ENCODE peak calls at places on chromosomes 5 and 9, in four cellular contexts. O is K562, T is HL-60, W is GM12878. L is an unnamed sample.

GRCh38 chr9:98226968-98227367 is 28.5 kb downstream of the TBC1D2 start:
- DNase-seq in O (no peak), T (no peak), W (no peak), L (no peak)

GRCh38 chr9:4714266-4715016 is 26.6 kb downstream of the AK3 start:
- DNase-seq in O (no peak), T (no peak), W (no peak), L (no peak)

GRCh38 chr5:125190232-125191051 is 444.0 kb upstream of the ZNF608 start:
- DNase-seq in O (no peak), T (no peak), W (no peak), L (no peak)

GRCh38 chr9:35000535-35001284 is 11.2 kb downstream of the DNAJB5 start:
- DNase-seq in O (peak), T (no peak), W (no peak), L (no peak)

GRCh38 chr5:149500922-149501582 is 50.2 kb downstream of the CSNK1A1 start:
- DNase-seq in O (no peak), T (no peak), W (no peak), L (no peak)

GRCh38 chr9:22084336-22085035 is 75.4 kb upstream of the CDKN2B start:
- DNase-seq in O (no peak), T (no peak), W (no peak), L (no peak)

GRCh38 chr5:17441351-17441750 is 56.7 kb upstream of the TAF11L2 start:
- DNase-seq in O (no peak), T (no peak), W (no peak), L (no peak)

GRCh38 chr5:2110137-2110933 is 227.6 kb upstream of the IRX4 start:
- DNase-seq in O (no peak), T (no peak), W (no peak), L (no peak)

GRCh38 chr5:164341056-164341619 is 835.7 kb downstream of the MAT2B start:
- DNase-seq in O (no peak), T (no peak), W (no peak), L (no peak)

GRCh38 chr5:31996909-31997308 is 177.2 kb downstream of the GOLPH3 start:
- DNase-seq in O (no peak), T (no peak), W (no peak), L (no peak)

GRCh38 chr5:176416123-176416924 is at the start of gene CLTB:
- DNase-seq in O (peak), T (peak), W (peak), L (peak)

GRCh38 chr9:127989094-127989493 is 8.3 kb upstream of the EEIG1 start:
- DNase-seq in O (no peak), T (no peak), W (no peak), L (no peak)

GRCh38 chr9:127990539-127990938 is 9.8 kb upstream of the EEIG1 start:
- DNase-seq in O (no peak), T (no peak), W (no peak), L (no peak)

GRCh38 chr9:127985011-127985410 is 4.2 kb upstream of the EEIG1 start:
- DNase-seq in O (no peak), T (no peak), W (no peak), L (no peak)

GRCh38 chr9:127983847-127984289 is 3.1 kb upstream of the EEIG1 start:
- DNase-seq in O (no peak), T (no peak), W (peak), L (no peak)

DNA sequence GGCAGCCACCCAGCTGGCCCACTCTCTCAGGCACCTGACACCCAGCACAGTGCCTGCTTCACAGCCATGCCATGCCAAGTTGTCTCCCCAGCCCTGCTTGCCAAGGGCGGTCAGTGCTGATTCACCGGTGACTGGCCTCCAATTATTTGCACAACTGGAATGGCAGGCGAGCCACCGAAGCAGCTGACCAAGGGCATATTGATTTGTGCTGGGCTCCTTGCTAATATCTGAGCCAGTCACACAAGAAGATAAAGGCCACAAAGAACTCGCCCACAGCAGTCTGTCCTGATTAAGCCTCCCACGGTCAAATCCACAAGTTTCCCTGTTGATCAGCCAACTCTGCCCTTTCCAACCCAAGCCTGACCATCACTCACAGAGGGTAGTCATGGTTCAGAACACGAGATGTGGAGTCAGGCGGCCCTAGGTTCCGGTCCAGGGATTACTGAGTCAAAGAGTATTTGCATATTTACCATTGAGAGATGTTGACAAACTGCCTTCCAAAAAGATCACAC is 6.4 kb upstream of the EEIG1 start:
- DNase-seq in O (no peak), T (no peak), W (no peak), L (no peak)
- TF ChIP-seq SPI1 in O (no peak), T (no peak), W (no peak), L (no peak)

GRCh38 chr9:89497181-89497963 is 541 bp downstream of the SEMA4D start:
- DNase-seq in O (peak), T (no peak), W (no peak), L (peak)
- TF ChIP-seq SPI1 in O (no peak), T (no peak), W (no peak), L (no peak)

DNA sequence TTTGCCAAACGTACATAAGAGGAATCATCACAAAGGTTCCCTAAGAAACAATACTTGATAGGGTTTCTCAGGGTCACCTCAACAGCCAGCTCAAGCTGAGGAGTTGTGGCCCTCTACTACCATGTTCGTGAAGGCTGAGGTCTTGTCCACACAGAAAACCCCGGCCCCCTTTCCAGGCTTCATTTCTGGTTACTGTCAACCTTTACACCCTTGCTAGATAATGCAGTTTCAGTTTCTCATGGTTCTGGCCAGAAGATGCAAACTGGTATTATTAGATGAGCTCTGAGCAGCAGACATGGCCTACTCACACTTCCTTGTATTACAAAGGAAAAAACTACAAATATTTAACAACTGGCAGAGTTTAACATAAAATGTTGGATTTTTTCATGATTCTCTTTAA is 22.8 kb upstream of the KCNN2 start:
- DNase-seq in O (no peak), T (no peak), W (no peak), L (no peak)
- TF ChIP-seq SPI1 in O (no peak), T (no peak), W (no peak), L (no peak)

GRCh38 chr9:14316574-14317304 is 2.8 kb upstream of the NFIB start:
- DNase-seq in O (no peak), T (no peak), W (no peak), L (no peak)
- TF ChIP-seq SPI1 in O (no peak), T (no peak), W (no peak), L (no peak)

DNA sequence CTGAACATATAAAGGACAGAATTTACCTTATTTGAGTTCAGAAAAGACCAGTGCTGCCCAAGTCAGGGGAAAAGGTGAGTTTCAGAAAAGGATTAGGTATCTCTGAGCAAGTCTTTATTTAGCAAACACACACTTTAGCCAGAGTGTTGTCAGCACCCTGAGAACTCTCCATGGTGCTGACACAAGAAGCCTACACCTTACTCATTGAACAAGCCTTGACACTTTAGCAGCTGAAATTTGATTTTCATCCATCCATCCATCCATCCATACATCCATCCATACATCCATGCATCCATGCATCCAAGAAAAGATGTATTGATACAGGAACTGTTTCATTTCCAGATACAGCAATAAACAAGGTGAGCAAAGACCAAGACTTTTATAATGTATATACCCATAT is 311.2 kb downstream of the TRIM32 start:
- DNase-seq in O (no peak), T (no peak), W (no peak), L (no peak)
- TF ChIP-seq SPI1 in O (no peak), T (no peak), W (no peak), L (no peak)

GRCh38 chr9:123132696-123133095 is 99.2 kb downstream of the GPR21 start:
- DNase-seq in O (no peak), T (no peak), W (no peak), L (no peak)
- TF ChIP-seq SPI1 in O (no peak), T (no peak), W (no peak), L (no peak)

GRCh38 chr9:68608763-68609162 is 68.1 kb upstream of the TMEM252 start:
- DNase-seq in O (no peak), T (no peak), W (no peak), L (no peak)
- TF ChIP-seq SPI1 in O (no peak), T (no peak), W (no peak), L (no peak)